ENCODE peak calls at places on chromosomes 5 and 9, in nine cellular contexts. D, C, N, V, W, X, K, A and E are unnamed samples.

GRCh38 chr5:68848086-68848485 is 245.7 kb upstream of the SLC30A5 start:
- DNase-seq in D (peak), C (no peak), N (no peak), V (no peak), W (no peak), X (no peak), K (peak), A (no peak), E (no peak)

GRCh38 chr9:93218161-93218560 is 34.2 kb downstream of the WNK2 start:
- DNase-seq in D (no peak), C (no peak), N (no peak), V (no peak), W (no peak), X (no peak), K (no peak), A (no peak), E (no peak)

GRCh38 chr9:114902773-114903589 is 27.4 kb downstream of the TNFSF8 start:
- DNase-seq in D (no peak), C (no peak), N (no peak), V (no peak), W (no peak), X (no peak), K (peak), A (no peak), E (peak)

GRCh38 chr5:124744170-124744911 is 2.1 kb downstream of the ZNF608 start:
- DNase-seq in D (no peak), C (peak), N (no peak), V (no peak), W (no peak), X (no peak), K (peak), A (no peak), E (no peak)

GRCh38 chr9:112731971-112732370 is 14.1 kb upstream of the INIP start:
- DNase-seq in D (no peak), C (no peak), N (no peak), V (no peak), W (no peak), X (no peak), K (no peak), A (no peak), E (no peak)

GRCh38 chr5:174951151-174951780 is 226.9 kb downstream of the MSX2 start:
- DNase-seq in D (peak), C (peak), N (peak), V (peak), W (peak), X (peak), K (peak), A (peak), E (peak)

GRCh38 chr9:115216873-115217272 is 98.9 kb upstream of the TNC start:
- DNase-seq in D (no peak), C (no peak), N (no peak), V (no peak), W (no peak), X (no peak), K (no peak), A (no peak), E (no peak)

GRCh38 chr5:150644496-150644895 is 4.0 kb downstream of the SYNPO start:
- DNase-seq in D (no peak), C (no peak), N (no peak), V (no peak), W (no peak), X (peak), K (no peak), A (no peak), E (no peak)

GRCh38 chr5:179870403-179870903 is 11.8 kb upstream of the MRNIP start:
- DNase-seq in D (no peak), C (peak), N (no peak), V (no peak), W (no peak), X (no peak), K (peak), A (no peak), E (no peak)

GRCh38 chr5:123088031-123088805 is 823 bp upstream of the PRDM6 start:
- DNase-seq in D (no peak), C (no peak), N (no peak), V (no peak), W (no peak), X (no peak), K (no peak), A (no peak), E (no peak)